ENCODE peak calls at places on chromosome 10, in four cellular contexts. N is Caki2, W is GM10248, R is endothelial cell. K is an unnamed sample.

GRCh38 chr10:127872871-127873600 is 19.7 kb downstream of the CLRN3 start:
- DNase-seq in N (no peak), W (no peak), R (peak), K (no peak)

GRCh38 chr10:129877773-129878371 is 86.2 kb downstream of the EBF3 start:
- DNase-seq in N (no peak), W (peak), R (peak), K (peak)

GRCh38 chr10:100380400-100380799 is 33.4 kb downstream of the SCD start:
- DNase-seq in N (no peak), W (no peak), R (no peak), K (no peak)

GRCh38 chr10:119303886-119304285 is 96.5 kb downstream of the GRK5 start:
- DNase-seq in N (peak), W (no peak), R (no peak), K (no peak)

GRCh38 chr10:126215767-126216166 is 172.5 kb downstream of the ADAM12 start:
- DNase-seq in N (no peak), W (no peak), R (no peak), K (no peak)

GRCh38 chr10:95295031-95295755 is 4.4 kb upstream of the PDLIM1 start:
- DNase-seq in N (no peak), W (peak), R (peak), K (no peak)

GRCh38 chr10:44801383-44802327 is 109.5 kb upstream of the TMEM72 start:
- DNase-seq in N (peak), W (no peak), R (no peak), K (no peak)

GRCh38 chr10:79904671-79905321 is 44.1 kb downstream of the SFTPD start:
- DNase-seq in N (peak), W (peak), R (peak), K (peak)

GRCh38 chr10:116765549-116766162 is 23.3 kb upstream of the HSPA12A start:
- DNase-seq in N (peak), W (no peak), R (no peak), K (no peak)

GRCh38 chr10:5447071-5447470 is 34.7 kb downstream of the NET1 start:
- DNase-seq in N (peak), W (no peak), R (no peak), K (no peak)

GRCh38 chr10:101902032-101902799 is 58.6 kb upstream of the KCNIP2 start:
- DNase-seq in N (no peak), W (no peak), R (no peak), K (no peak)

GRCh38 chr10:125331056-125331455 is 170.7 kb upstream of the CTBP2 start:
- DNase-seq in N (no peak), W (no peak), R (no peak), K (no peak)

GRCh38 chr10:72340510-72340895 is 14.2 kb downstream of the DNAJB12 start:
- DNase-seq in N (no peak), W (peak), R (peak), K (peak)

GRCh38 chr10:21517134-21517982 is 8.1 kb downstream of the SKIDA1 start:
- DNase-seq in N (peak), W (no peak), R (peak), K (peak)

GRCh38 chr10:126147866-126148578 is 240.3 kb downstream of the ADAM12 start:
- DNase-seq in N (peak), W (no peak), R (no peak), K (no peak)

GRCh38 chr10:17993361-17993760 is 41.6 kb downstream of the SLC39A12 start:
- DNase-seq in N (no peak), W (no peak), R (no peak), K (no peak)

GRCh38 chr10:129965940-129966339 is 1.9 kb upstream of the EBF3 start:
- DNase-seq in N (no peak), W (no peak), R (no peak), K (no peak)

GRCh38 chr10:62732841-62733653 is 71.5 kb upstream of the ADO start:
- DNase-seq in N (peak), W (peak), R (no peak), K (no peak)

GRCh38 chr10:93462881-93463280 is 19.3 kb downstream of the MYOF start:
- DNase-seq in N (no peak), W (no peak), R (no peak), K (no peak)

GRCh38 chr10:44300666-44301649 is 83.9 kb downstream of the CXCL12 start:
- DNase-seq in N (peak), W (no peak), R (no peak), K (peak)

GRCh38 chr10:12409613-12410012 is 60.3 kb downstream of the CAMK1D start:
- DNase-seq in N (no peak), W (no peak), R (no peak), K (no peak)

GRCh38 chr10:77027141-77027540 is 610.5 kb downstream of the KCNMA1 start:
- DNase-seq in N (no peak), W (no peak), R (no peak), K (no peak)

GRCh38 chr10:33302188-33302829 is 32.2 kb downstream of the NRP1 start:
- DNase-seq in N (no peak), W (no peak), R (peak), K (no peak)

GRCh38 chr10:94403034-94403822 is 887 bp downstream of the TBC1D12 start:
- DNase-seq in N (no peak), W (peak), R (peak), K (peak)

GRCh38 chr10:80137031-80137712 is 4.6 kb downstream of the PLAC9 start:
- DNase-seq in N (no peak), W (no peak), R (no peak), K (no peak)

GRCh38 chr10:6748981-6749630 is 169.0 kb upstream of the PRKCQ start:
- DNase-seq in N (peak), W (no peak), R (no peak), K (no peak)

GRCh38 chr10:23422003-23422411 is 16.9 kb upstream of the OTUD1 start:
- DNase-seq in N (peak), W (no peak), R (no peak), K (no peak)

GRCh38 chr10:101230185-101230917 is 1.1 kb upstream of the LBX1 start:
- DNase-seq in N (no peak), W (no peak), R (peak), K (peak)